ENCODE peak calls at places on chromosomes 12 and 14, in nine cellular contexts. A is bronchial epithelial cell, S is tibial nerve, Z is astrocyte of the cerebellum, P is cardiac muscle cell, N is IMR-90, T is mucosa of descending colon, E is colonic mucosa, I is MM.1S. K is an unnamed sample.

GRCh38 chr12:95998611-95999300 is 2.6 kb upstream of the HAL start:
- DNase-seq in S (no peak), E (peak), T (peak), N (peak), A (peak), I (peak), Z (peak), P (peak), K (peak)

GRCh38 chr12:79299447-79300198 is 391.1 kb downstream of the PAWR start:
- DNase-seq in Z (no peak), P (no peak), N (no peak), I (no peak), S (no peak), T (no peak), E (no peak), A (no peak), K (no peak)

GRCh38 chr12:45732250-45732649 is 2.7 kb downstream of the ARID2 start:
- DNase-seq in I (peak), E (no peak), A (peak), T (no peak), P (no peak), N (peak), Z (no peak), S (no peak), K (peak)

GRCh38 chr12:2336409-2336829 is 283.6 kb downstream of the CACNA1C start:
- DNase-seq in T (no peak), N (peak), S (no peak), E (no peak), Z (peak), P (peak), I (peak), A (peak), K (peak)

GRCh38 chr14:44317433-44317746 is 189.7 kb downstream of the FSCB start:
- DNase-seq in N (no peak), P (no peak), A (no peak), I (no peak), E (no peak), T (no peak), Z (no peak), S (no peak), K (no peak)

GRCh38 chr12:118377891-118378470 is 1.6 kb downstream of the SUDS3 start:
- DNase-seq in N (peak), P (peak), T (peak), E (peak), Z (peak), A (peak), S (peak), I (peak), K (peak)

GRCh38 chr12:116820077-116820656 is 61.1 kb downstream of the HRK start:
- DNase-seq in S (no peak), N (no peak), Z (no peak), I (no peak), P (no peak), E (no peak), T (no peak), A (no peak), K (no peak)

GRCh38 chr12:129696405-129696804 is 207.4 kb downstream of the TMEM132D start:
- DNase-seq in E (no peak), P (no peak), I (no peak), S (no peak), T (no peak), Z (no peak), A (no peak), N (no peak), K (no peak)

GRCh38 chr14:24355009-24355408 is 13.0 kb upstream of the NFATC4 start:
- DNase-seq in S (no peak), N (no peak), A (no peak), Z (no peak), P (no peak), E (no peak), I (no peak), T (no peak), K (no peak)

GRCh38 chr14:88005978-88006851 is 1.3 kb downstream of the GPR65 start:
- DNase-seq in E (no peak), T (peak), A (no peak), N (no peak), Z (no peak), I (no peak), P (no peak), S (no peak), K (peak)

GRCh38 chr14:98899441-98899840 is 372.6 kb downstream of the BCL11B start:
- DNase-seq in P (no peak), Z (no peak), S (no peak), I (no peak), N (no peak), E (no peak), A (no peak), T (no peak), K (no peak)

GRCh38 chr12:30358113-30358512 is 337.6 kb downstream of the IPO8 start:
- DNase-seq in E (no peak), T (no peak), I (no peak), A (no peak), P (no peak), Z (no peak), N (no peak), S (no peak), K (no peak)

GRCh38 chr12:101165319-101165718 is 44.7 kb downstream of the SLC5A8 start:
- DNase-seq in I (no peak), N (no peak), P (no peak), E (no peak), T (no peak), Z (no peak), A (peak), S (no peak), K (no peak)

GRCh38 chr12:128259556-128260070 is 7.4 kb upstream of the TMEM132C start:
- DNase-seq in N (no peak), S (no peak), A (no peak), P (peak), I (no peak), Z (no peak), E (no peak), T (peak), K (peak)

GRCh38 chr12:57605308-57606015 is 838 bp downstream of the DTX3 start:
- DNase-seq in T (no peak), S (no peak), A (no peak), P (no peak), N (no peak), Z (no peak), E (peak), I (no peak), K (no peak)

GRCh38 chr12:116092776-116093175 is 184.7 kb downstream of the MED13L start:
- DNase-seq in S (no peak), P (no peak), A (no peak), N (no peak), Z (no peak), E (no peak), I (no peak), T (no peak), K (no peak)

GRCh38 chr12:1500095-1500801 is 94.1 kb downstream of the FBXL14 start:
- DNase-seq in Z (no peak), I (no peak), E (peak), T (peak), S (peak), A (no peak), P (peak), N (peak), K (no peak)

GRCh38 chr12:48199784-48200198 is 3.3 kb downstream of the OR10AD1 start:
- DNase-seq in P (peak), A (peak), S (no peak), E (no peak), Z (no peak), T (no peak), N (peak), I (no peak), K (no peak)

GRCh38 chr12:67077617-67078016 is 191.5 kb upstream of the CAND1 start:
- DNase-seq in T (no peak), N (peak), S (no peak), P (no peak), E (no peak), I (no peak), Z (peak), A (peak), K (no peak)

DNA sequence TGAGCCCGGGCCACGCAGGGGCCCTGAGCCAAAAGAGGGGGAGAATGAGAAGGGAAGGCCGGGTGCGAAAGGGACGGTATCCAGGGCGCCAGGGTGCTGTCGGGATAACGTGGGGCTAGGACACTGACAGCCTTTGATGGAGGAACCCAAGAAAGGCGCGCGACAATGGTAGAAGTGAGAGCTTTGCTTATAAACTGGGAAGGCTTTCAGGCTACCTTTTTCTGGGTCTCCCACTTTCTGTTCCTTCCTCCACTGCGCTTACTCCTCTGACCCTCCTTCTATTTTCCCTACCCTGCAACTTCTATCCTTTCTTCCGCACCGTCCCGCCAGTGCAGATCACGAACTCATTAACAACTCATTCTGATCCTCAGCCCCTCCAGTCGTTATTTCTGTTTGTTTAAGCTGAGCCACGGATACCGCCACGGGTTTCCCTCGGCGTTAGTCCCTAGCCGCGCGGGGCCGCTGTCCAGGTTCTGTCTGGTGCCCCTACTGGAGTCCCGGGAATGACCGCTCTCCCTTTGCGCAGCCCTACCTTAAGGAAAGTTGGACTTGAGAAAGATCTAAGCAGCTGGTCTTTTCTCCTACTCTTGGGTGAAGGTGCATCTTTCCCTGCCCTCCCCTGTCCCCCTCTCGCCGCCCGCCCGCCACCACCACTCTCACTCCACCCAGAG is 3.0 kb downstream of the SSTR1 start:
- DNase-seq in A (no peak), E (no peak), Z (no peak), T (peak), P (peak), I (no peak), N (peak), S (no peak), K (no peak)
- H3K4me3 ChIP-seq in A (no peak), E (no peak), Z (peak), T (no peak), P (no peak), I (no peak), N (peak), S (peak), K (no peak)

GRCh38 chr14:102297436-102298170 is 7.4 kb downstream of the MOK start:
- DNase-seq in E (no peak), T (no peak), I (no peak), P (no peak), N (no peak), S (no peak), Z (no peak), A (no peak), K (no peak)

GRCh38 chr14:102292446-102292845 is 12.5 kb downstream of the MOK start:
- DNase-seq in A (no peak), E (no peak), Z (no peak), I (no peak), T (peak), S (no peak), P (no peak), N (no peak), K (no peak)

GRCh38 chr14:102293784-102294183 is 11.2 kb downstream of the MOK start:
- DNase-seq in N (peak), T (peak), A (no peak), E (no peak), I (no peak), P (peak), Z (peak), S (no peak), K (no peak)

GRCh38 chr14:102295301-102295700 is 9.7 kb downstream of the MOK start:
- DNase-seq in I (no peak), Z (peak), A (peak), T (no peak), N (peak), S (no peak), P (peak), E (no peak), K (no peak)
- TF ChIP-seq CTCF in I (no peak), Z (peak), A (peak), T (no peak), N (peak), S (no peak), P (peak), E (no peak), K (no peak)

GRCh38 chr12:89710873-89711179 is 2.2 kb upstream of the ATP2B1 start:
- DNase-seq in Z (no peak), N (no peak), E (no peak), T (no peak), A (no peak), S (no peak), I (no peak), P (no peak), K (no peak)
- H3K4me3 ChIP-seq in Z (no peak), N (no peak), E (no peak), T (no peak), A (no peak), S (no peak), I (no peak), P (peak), K (peak)

GRCh38 chr12:88579941-88580871 is at the start of gene KITLG:
- DNase-seq in A (peak), E (peak), T (peak), S (peak), I (peak), N (peak), P (peak), Z (peak), K (peak)
- TF ChIP-seq CTCF in A (peak), E (no peak), T (no peak), S (peak), I (peak), N (peak), P (peak), Z (peak), K (no peak)

GRCh38 chr14:68634874-68635601 is 157.8 kb downstream of the ZFP36L1 start:
- DNase-seq in P (no peak), N (no peak), A (no peak), I (no peak), E (peak), Z (no peak), S (no peak), T (no peak), K (no peak)

GRCh38 chr14:68632591-68632895 is 160.3 kb downstream of the ZFP36L1 start:
- DNase-seq in T (no peak), A (no peak), E (no peak), P (no peak), Z (no peak), I (no peak), N (no peak), S (no peak), K (no peak)

GRCh38 chr14:68631691-68632590 is 160.9 kb downstream of the ZFP36L1 start:
- DNase-seq in Z (no peak), I (no peak), T (no peak), E (peak), N (no peak), A (no peak), P (no peak), S (no peak), K (no peak)

GRCh38 chr14:68634346-68634745 is 158.5 kb downstream of the ZFP36L1 start:
- DNase-seq in P (no peak), A (no peak), E (peak), T (no peak), S (no peak), Z (no peak), N (no peak), I (no peak), K (no peak)

DNA sequence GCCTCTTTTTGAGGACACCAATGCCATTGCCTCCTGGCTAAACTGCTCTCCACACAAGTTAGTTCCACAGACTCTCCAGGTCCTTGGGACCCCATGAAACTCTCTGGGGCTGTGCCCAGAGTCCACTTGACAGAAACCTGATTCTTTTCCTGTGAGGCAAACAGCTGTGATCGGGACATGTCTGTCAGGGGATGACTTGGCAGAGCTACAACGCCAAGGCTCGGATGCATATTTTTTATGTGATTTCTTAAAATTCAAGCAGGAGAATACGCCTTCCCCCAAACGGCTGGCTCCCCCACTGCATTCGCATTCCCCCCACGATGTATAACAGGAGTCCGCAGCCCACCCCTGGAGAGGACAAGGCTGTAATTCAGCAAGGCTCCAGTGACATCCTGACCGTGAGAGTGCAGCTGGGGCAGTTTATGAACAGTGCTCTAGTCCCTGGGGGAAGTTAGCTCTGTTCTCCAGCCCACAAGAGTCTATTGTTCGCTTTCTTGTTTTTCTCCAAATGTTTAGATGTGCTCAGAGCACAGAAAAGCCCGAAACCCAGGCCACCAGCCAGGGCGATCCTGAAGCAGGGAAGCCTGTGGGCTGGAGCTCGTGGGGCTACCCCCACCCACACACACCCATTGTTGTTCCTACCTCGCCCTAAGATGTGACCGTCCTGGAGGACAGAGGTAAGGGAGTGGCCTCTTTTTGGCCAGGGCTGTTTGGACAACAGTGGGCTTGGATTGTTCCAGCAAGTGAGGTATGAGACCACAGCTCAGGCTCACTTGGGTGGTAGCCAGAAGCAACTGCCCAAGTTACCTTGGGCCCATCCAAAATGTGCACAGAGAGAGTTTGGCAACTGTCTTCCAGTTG is 159.5 kb downstream of the ZFP36L1 start:
- DNase-seq in I (no peak), T (no peak), E (peak), P (peak), Z (no peak), N (no peak), A (no peak), S (no peak), K (no peak)
- H3K4me3 ChIP-seq in I (no peak), T (no peak), E (no peak), P (no peak), Z (no peak), N (no peak), A (no peak), S (no peak), K (no peak)

GRCh38 chr12:124406043-124406442 is 111.2 kb downstream of the RFLNA start:
- DNase-seq in S (no peak), A (no peak), P (no peak), N (no peak), Z (no peak), T (no peak), E (no peak), I (no peak), K (no peak)
- TF ChIP-seq CTCF in S (no peak), A (no peak), P (no peak), N (no peak), Z (no peak), T (no peak), E (no peak), I (no peak), K (no peak)